ENCODE peak calls at places on chromosomes 1 and 21, in seven cellular contexts. K, C, T, B, Z, W and P are unnamed samples.

GRCh38 chr1:74502432-74502831 is 10.0 kb downstream of the LRRC53 start:
- DNase-seq in B (peak; percentile 46), Z (peak; percentile 56), K (peak; percentile 23), T (peak; percentile 9), C (peak; percentile 69), W (no peak), P (no peak)

GRCh38 chr1:167263784-167264464 is 43.2 kb downstream of the POU2F1 start:
- DNase-seq in K (no peak), Z (no peak), W (no peak), B (no peak), T (no peak), C (no peak), P (no peak)

GRCh38 chr1:193308438-193308837 is 122.0 kb upstream of the B3GALT2 start:
- DNase-seq in W (no peak), C (no peak), B (no peak), T (no peak), Z (no peak), K (no peak), P (no peak)

GRCh38 chr1:166693158-166693557 is 146.1 kb upstream of the POGK start:
- DNase-seq in T (no peak), B (no peak), C (no peak), K (no peak), Z (no peak), W (no peak), P (no peak)

GRCh38 chr1:9198538-9199361 is 35.8 kb upstream of the H6PD start:
- DNase-seq in W (no peak), K (peak; percentile 48), C (no peak), T (peak; percentile 44), B (peak; percentile 81), Z (no peak), P (no peak)

GRCh38 chr1:227934476-227935313 is 13.0 kb downstream of the WNT9A start:
- DNase-seq in B (no peak), T (peak; percentile 39), C (peak; percentile 89), W (no peak), Z (no peak), K (no peak), P (no peak)

GRCh38 chr21:36791695-36792451 is 93.0 kb downstream of the SIM2 start:
- DNase-seq in Z (no peak), B (no peak), T (no peak), K (no peak), C (no peak), W (no peak), P (no peak)

GRCh38 chr1:914253-914890 is 9.4 kb upstream of the SAMD11 start:
- DNase-seq in B (no peak), T (no peak), Z (no peak), W (no peak), C (no peak), K (no peak), P (no peak)

GRCh38 chr1:109365642-109366204 is 32.0 kb downstream of the SORT1 start:
- DNase-seq in T (no peak), W (peak; percentile 74), K (no peak), C (no peak), B (no peak), Z (no peak), P (no peak)

GRCh38 chr1:109371271-109371739 is 26.4 kb downstream of the SORT1 start:
- DNase-seq in T (peak; percentile 77), K (no peak), W (no peak), C (peak; percentile 72), B (no peak), Z (no peak), P (no peak)

GRCh38 chr1:109369167-109369746 is 28.5 kb downstream of the SORT1 start:
- DNase-seq in K (no peak), T (no peak), B (no peak), Z (no peak), W (no peak), C (no peak), P (no peak)

GRCh38 chr1:109370712-109371270 is 26.9 kb downstream of the SORT1 start:
- DNase-seq in W (no peak), B (no peak), Z (peak; percentile 87), T (peak; percentile 96), K (no peak), C (peak; percentile 56), P (no peak)

DNA sequence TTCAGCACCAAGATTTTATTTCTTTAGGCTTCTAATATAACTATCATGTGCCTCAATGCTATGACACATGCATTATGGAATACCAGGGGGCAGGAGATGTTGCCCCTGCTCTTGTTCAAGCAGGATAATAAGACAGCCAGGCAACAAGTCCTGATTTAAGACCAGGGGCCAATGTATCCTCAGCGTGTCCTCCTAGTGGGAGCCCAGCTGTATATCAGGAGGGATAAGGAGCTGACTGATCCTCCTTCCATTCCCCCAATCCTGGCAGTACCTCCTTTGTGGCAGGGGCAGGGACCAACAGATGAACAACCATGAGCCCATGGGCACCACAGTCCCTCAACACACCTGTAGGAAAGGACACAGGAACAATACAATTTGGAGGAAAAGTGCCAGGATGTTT is 29.3 kb downstream of the SORT1 start:
- DNase-seq in C (no peak), W (no peak), Z (no peak), B (no peak), K (no peak), T (no peak), P (no peak)
- TF ChIP-seq CTCF in C (no peak), W (no peak), Z (peak; percentile 10), B (no peak), K (no peak), T (peak; percentile 5), P (no peak)

GRCh38 chr1:247574664-247575063 is 13.5 kb upstream of the OR2G2 start:
- DNase-seq in B (no peak), T (no peak), C (peak; percentile 2), W (no peak), K (no peak), Z (no peak), P (no peak)

GRCh38 chr1:247574236-247574635 is 13.9 kb upstream of the OR2G2 start:
- DNase-seq in C (no peak), Z (no peak), B (no peak), W (no peak), T (no peak), K (no peak), P (no peak)

GRCh38 chr1:247578946-247579460 is 9.2 kb upstream of the OR2G2 start:
- DNase-seq in B (no peak), T (no peak), W (no peak), C (no peak), Z (no peak), K (no peak), P (no peak)

DNA sequence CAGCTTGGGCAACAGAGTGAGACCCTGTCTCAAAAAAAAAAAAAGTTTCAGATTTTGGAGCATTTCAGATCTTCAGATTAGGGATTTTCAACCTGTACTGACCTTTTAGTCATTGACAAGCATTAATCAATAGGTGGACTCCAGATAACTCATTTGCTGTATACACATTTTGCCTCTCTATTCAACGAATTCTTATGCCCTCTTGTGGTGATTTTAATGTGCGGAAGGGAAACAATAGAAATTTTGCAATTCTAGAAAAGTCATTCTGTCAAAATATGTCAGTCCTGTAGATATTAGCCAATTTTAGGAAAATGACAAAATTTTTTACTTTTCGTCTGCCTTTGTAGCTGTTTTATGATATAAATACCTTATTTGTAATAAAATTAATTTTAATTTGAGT is 11.6 kb upstream of the OR2G2 start:
- DNase-seq in Z (no peak), T (no peak), B (no peak), C (peak; percentile 5), W (no peak), K (no peak), P (no peak)
- TF ChIP-seq CTCF in Z (peak; percentile 23), T (no peak), B (peak; percentile 34), C (peak; percentile 12), W (peak; percentile 22), K (peak; percentile 61), P (peak; percentile 71)

GRCh38 chr1:156911587-156912298 is 8.7 kb upstream of the LRRC71 start:
- DNase-seq in K (no peak), B (no peak), W (no peak), Z (no peak), C (no peak), T (no peak), P (no peak)

GRCh38 chr1:156912861-156913808 is 7.3 kb upstream of the LRRC71 start:
- DNase-seq in T (no peak), Z (no peak), B (peak; percentile 44), K (no peak), C (no peak), W (no peak), P (no peak)

GRCh38 chr1:156913809-156914387 is 6.5 kb upstream of the LRRC71 start:
- DNase-seq in C (no peak), Z (no peak), K (no peak), B (no peak), T (no peak), W (no peak), P (no peak)

GRCh38 chr1:156912310-156912709 is 8.1 kb upstream of the LRRC71 start:
- DNase-seq in T (no peak), B (no peak), Z (no peak), C (no peak), W (no peak), K (no peak), P (no peak)

GRCh38 chr1:156914440-156914856 is 6.0 kb upstream of the LRRC71 start:
- DNase-seq in K (no peak), T (no peak), B (no peak), C (no peak), Z (no peak), W (no peak), P (no peak)
- TF ChIP-seq CTCF in K (no peak), T (no peak), B (no peak), C (no peak), Z (no peak), W (no peak), P (no peak)

GRCh38 chr1:89894210-89894668 is 73.4 kb downstream of the LRRC8D start:
- DNase-seq in W (no peak), Z (peak; percentile 55), B (no peak), C (peak; percentile 68), T (peak; percentile 80), K (no peak), P (no peak)

GRCh38 chr1:89894802-89895201 is 74.0 kb downstream of the LRRC8D start:
- DNase-seq in B (no peak), T (no peak), C (no peak), Z (no peak), W (no peak), K (no peak), P (no peak)

GRCh38 chr1:89898150-89898549 is 77.3 kb downstream of the LRRC8D start:
- DNase-seq in Z (no peak), W (no peak), B (no peak), K (no peak), C (no peak), T (no peak), P (no peak)

GRCh38 chr1:89897347-89898133 is 76.7 kb downstream of the LRRC8D start:
- DNase-seq in Z (no peak), K (no peak), T (no peak), C (no peak), W (no peak), B (no peak), P (no peak)

DNA sequence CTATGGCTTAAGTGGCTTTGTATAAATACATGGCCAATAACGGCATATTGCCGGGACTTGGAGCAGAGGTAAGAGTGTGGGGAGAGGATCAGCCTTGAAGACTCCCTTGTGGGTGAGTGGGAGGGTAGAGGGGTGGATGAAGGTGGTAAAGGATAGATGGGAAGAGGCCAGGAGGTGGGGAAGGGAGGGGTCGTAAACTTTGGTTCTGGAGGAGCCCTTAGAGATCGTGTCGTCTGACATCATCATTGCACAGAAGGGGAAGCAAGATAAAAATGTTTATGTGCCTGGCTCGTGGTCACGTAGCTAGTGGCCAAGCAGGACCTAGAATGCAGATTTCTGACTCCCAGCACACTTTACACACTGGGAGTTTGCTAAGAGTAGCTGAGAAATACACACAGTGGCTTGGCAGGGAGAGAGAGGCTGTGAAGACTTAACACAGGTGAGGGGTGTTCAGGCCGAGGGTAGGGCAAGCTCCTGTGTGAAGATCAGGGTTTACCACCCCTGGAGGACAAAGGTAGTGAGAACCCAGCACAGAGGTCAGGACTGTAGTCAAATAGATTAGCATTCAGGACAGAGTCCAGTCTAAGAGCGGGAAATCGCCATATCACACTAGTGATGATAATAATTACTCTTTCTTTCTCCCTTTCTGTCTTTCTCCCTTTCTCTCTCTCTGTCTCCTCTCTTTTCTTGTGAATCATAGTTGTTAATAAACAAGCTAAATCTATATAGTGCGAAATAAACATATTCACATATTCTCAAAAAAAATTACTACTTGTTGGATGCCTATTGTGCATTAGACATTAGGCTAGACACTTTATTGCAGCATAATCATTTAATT is 75.5 kb downstream of the LRRC8D start:
- DNase-seq in B (no peak), K (no peak), Z (no peak), W (peak; percentile 70), C (no peak), T (no peak), P (no peak)
- TF ChIP-seq CTCF in B (no peak), K (no peak), Z (no peak), W (no peak), C (no peak), T (no peak), P (no peak)